ENCODE peak calls at places on chromosomes 7 and 10, in ten cellular contexts. One of them, this sample, is unnamed.

GRCh38 chr7:37052673-37053072 is 328.4 kb upstream of the AOAH start:
- DNase-seq in T-helper 1 cell: no peak
- DNase-seq in hepatocyte: peak; percentile 74
- DNase-seq in IMR-90: peak; percentile 36
- DNase-seq in NCI-H1105 treated with DMSO at 0.1 percent for 48 hours: no peak
- DNase-seq in ELR: peak; percentile 34
- DNase-seq in vagina: no peak
- DNase-seq in activated T-helper 1 cell treated with Interleukin-2 at 50 U/mL for 16 hours: no peak
- DNase-seq in ascending aorta: no peak
- DNase-seq in head of caudate nucleus: no peak
- DNase-seq in this sample: no peak

GRCh38 chr10:18246967-18247366 is 106.7 kb downstream of the CACNB2 start:
- DNase-seq in T-helper 1 cell: no peak
- DNase-seq in hepatocyte: no peak
- DNase-seq in IMR-90: no peak
- DNase-seq in NCI-H1105 treated with DMSO at 0.1 percent for 48 hours: no peak
- DNase-seq in ELR: no peak
- DNase-seq in vagina: peak; percentile 56
- DNase-seq in activated T-helper 1 cell treated with Interleukin-2 at 50 U/mL for 16 hours: no peak
- DNase-seq in ascending aorta: no peak
- DNase-seq in head of caudate nucleus: no peak
- DNase-seq in this sample: no peak

GRCh38 chr7:2633538-2634264 is 1.9 kb downstream of the TTYH3 start:
- DNase-seq in T-helper 1 cell: no peak
- DNase-seq in hepatocyte: peak; percentile 85
- DNase-seq in IMR-90: peak; percentile 89
- DNase-seq in NCI-H1105 treated with DMSO at 0.1 percent for 48 hours: no peak
- DNase-seq in ELR: peak; percentile 94
- DNase-seq in vagina: no peak
- DNase-seq in activated T-helper 1 cell treated with Interleukin-2 at 50 U/mL for 16 hours: no peak
- DNase-seq in ascending aorta: no peak
- DNase-seq in head of caudate nucleus: peak; percentile 64
- DNase-seq in this sample: no peak

GRCh38 chr7:74657692-74658170 is at the start of gene GTF2I:
- DNase-seq in T-helper 1 cell: peak; percentile 20
- DNase-seq in hepatocyte: no peak
- DNase-seq in IMR-90: no peak
- DNase-seq in NCI-H1105 treated with DMSO at 0.1 percent for 48 hours: no peak
- DNase-seq in ELR: no peak
- DNase-seq in vagina: no peak
- DNase-seq in activated T-helper 1 cell treated with Interleukin-2 at 50 U/mL for 16 hours: no peak
- DNase-seq in ascending aorta: no peak
- DNase-seq in head of caudate nucleus: no peak
- DNase-seq in this sample: no peak

GRCh38 chr7:50538478-50538877 is 26.7 kb downstream of the DDC start:
- DNase-seq in T-helper 1 cell: no peak
- DNase-seq in hepatocyte: peak; percentile 2
- DNase-seq in IMR-90: no peak
- DNase-seq in NCI-H1105 treated with DMSO at 0.1 percent for 48 hours: no peak
- DNase-seq in ELR: no peak
- DNase-seq in vagina: no peak
- DNase-seq in activated T-helper 1 cell treated with Interleukin-2 at 50 U/mL for 16 hours: no peak
- DNase-seq in ascending aorta: no peak
- DNase-seq in head of caudate nucleus: no peak
- DNase-seq in this sample: no peak

GRCh38 chr7:7119668-7120208 is 62.6 kb upstream of the C1GALT1 start:
- DNase-seq in T-helper 1 cell: no peak
- DNase-seq in hepatocyte: no peak
- DNase-seq in IMR-90: no peak
- DNase-seq in NCI-H1105 treated with DMSO at 0.1 percent for 48 hours: peak; percentile 17
- DNase-seq in ELR: no peak
- DNase-seq in vagina: no peak
- DNase-seq in activated T-helper 1 cell treated with Interleukin-2 at 50 U/mL for 16 hours: no peak
- DNase-seq in ascending aorta: no peak
- DNase-seq in head of caudate nucleus: no peak
- DNase-seq in this sample: no peak

GRCh38 chr7:73918926-73919693 is 58.2 kb downstream of the TMEM270 start:
- DNase-seq in T-helper 1 cell: no peak
- DNase-seq in hepatocyte: no peak
- DNase-seq in IMR-90: no peak
- DNase-seq in NCI-H1105 treated with DMSO at 0.1 percent for 48 hours: no peak
- DNase-seq in ELR: no peak
- DNase-seq in vagina: no peak
- DNase-seq in activated T-helper 1 cell treated with Interleukin-2 at 50 U/mL for 16 hours: no peak
- DNase-seq in ascending aorta: no peak
- DNase-seq in head of caudate nucleus: no peak
- DNase-seq in this sample: no peak

GRCh38 chr10:26448706-26449435 is 10.7 kb downstream of the APBB1IP start:
- DNase-seq in T-helper 1 cell: peak; percentile 46
- DNase-seq in hepatocyte: no peak
- DNase-seq in IMR-90: no peak
- DNase-seq in NCI-H1105 treated with DMSO at 0.1 percent for 48 hours: no peak
- DNase-seq in ELR: no peak
- DNase-seq in vagina: no peak
- DNase-seq in activated T-helper 1 cell treated with Interleukin-2 at 50 U/mL for 16 hours: peak; percentile 55
- DNase-seq in ascending aorta: no peak
- DNase-seq in head of caudate nucleus: no peak
- DNase-seq in this sample: no peak

GRCh38 chr10:132271458-132272011 is 36.2 kb downstream of the STK32C start:
- DNase-seq in T-helper 1 cell: no peak
- DNase-seq in hepatocyte: no peak
- DNase-seq in IMR-90: no peak
- DNase-seq in NCI-H1105 treated with DMSO at 0.1 percent for 48 hours: no peak
- DNase-seq in ELR: no peak
- DNase-seq in vagina: no peak
- DNase-seq in activated T-helper 1 cell treated with Interleukin-2 at 50 U/mL for 16 hours: no peak
- DNase-seq in ascending aorta: no peak
- DNase-seq in head of caudate nucleus: no peak
- DNase-seq in this sample: no peak

GRCh38 chr10:11097686-11098085 is 80.0 kb downstream of the CELF2 start:
- DNase-seq in T-helper 1 cell: no peak
- DNase-seq in hepatocyte: no peak
- DNase-seq in IMR-90: no peak
- DNase-seq in NCI-H1105 treated with DMSO at 0.1 percent for 48 hours: no peak
- DNase-seq in ELR: no peak
- DNase-seq in vagina: no peak
- DNase-seq in activated T-helper 1 cell treated with Interleukin-2 at 50 U/mL for 16 hours: no peak
- DNase-seq in ascending aorta: no peak
- DNase-seq in head of caudate nucleus: no peak
- DNase-seq in this sample: no peak

GRCh38 chr7:103795112-103795511 is 194.3 kb downstream of the RELN start:
- DNase-seq in T-helper 1 cell: no peak
- DNase-seq in hepatocyte: no peak
- DNase-seq in IMR-90: peak; percentile 17
- DNase-seq in NCI-H1105 treated with DMSO at 0.1 percent for 48 hours: no peak
- DNase-seq in ELR: peak; percentile 11
- DNase-seq in vagina: no peak
- DNase-seq in activated T-helper 1 cell treated with Interleukin-2 at 50 U/mL for 16 hours: no peak
- DNase-seq in ascending aorta: no peak
- DNase-seq in head of caudate nucleus: no peak
- DNase-seq in this sample: no peak

GRCh38 chr10:124974131-124974530 is 32.2 kb downstream of the ZRANB1 start:
- DNase-seq in T-helper 1 cell: no peak
- DNase-seq in hepatocyte: no peak
- DNase-seq in IMR-90: no peak
- DNase-seq in NCI-H1105 treated with DMSO at 0.1 percent for 48 hours: no peak
- DNase-seq in ELR: no peak
- DNase-seq in vagina: no peak
- DNase-seq in activated T-helper 1 cell treated with Interleukin-2 at 50 U/mL for 16 hours: no peak
- DNase-seq in ascending aorta: no peak
- DNase-seq in head of caudate nucleus: no peak
- DNase-seq in this sample: no peak

GRCh38 chr7:111168182-111168581 is 77.3 kb downstream of the LRRN3 start:
- DNase-seq in T-helper 1 cell: no peak
- DNase-seq in hepatocyte: peak; percentile 36
- DNase-seq in IMR-90: peak; percentile 47
- DNase-seq in NCI-H1105 treated with DMSO at 0.1 percent for 48 hours: peak; percentile 91
- DNase-seq in ELR: no peak
- DNase-seq in vagina: no peak
- DNase-seq in activated T-helper 1 cell treated with Interleukin-2 at 50 U/mL for 16 hours: no peak
- DNase-seq in ascending aorta: no peak
- DNase-seq in head of caudate nucleus: no peak
- DNase-seq in this sample: no peak

GRCh38 chr10:95249467-95249866 is 41.3 kb downstream of the PDLIM1 start:
- DNase-seq in T-helper 1 cell: no peak
- DNase-seq in hepatocyte: no peak
- DNase-seq in IMR-90: no peak
- DNase-seq in NCI-H1105 treated with DMSO at 0.1 percent for 48 hours: no peak
- DNase-seq in ELR: no peak
- DNase-seq in vagina: no peak
- DNase-seq in activated T-helper 1 cell treated with Interleukin-2 at 50 U/mL for 16 hours: no peak
- DNase-seq in ascending aorta: no peak
- DNase-seq in head of caudate nucleus: no peak
- DNase-seq in this sample: no peak

GRCh38 chr10:44020322-44021111 is 364.4 kb downstream of the CXCL12 start:
- DNase-seq in T-helper 1 cell: no peak
- DNase-seq in hepatocyte: no peak
- DNase-seq in IMR-90: no peak
- DNase-seq in NCI-H1105 treated with DMSO at 0.1 percent for 48 hours: no peak
- DNase-seq in ELR: no peak
- DNase-seq in vagina: no peak
- DNase-seq in activated T-helper 1 cell treated with Interleukin-2 at 50 U/mL for 16 hours: no peak
- DNase-seq in ascending aorta: no peak
- DNase-seq in head of caudate nucleus: no peak
- DNase-seq in this sample: no peak

GRCh38 chr7:73358590-73359275 is 30.8 kb downstream of the FKBP6 start:
- DNase-seq in T-helper 1 cell: no peak
- DNase-seq in hepatocyte: no peak
- DNase-seq in IMR-90: no peak
- DNase-seq in NCI-H1105 treated with DMSO at 0.1 percent for 48 hours: no peak
- DNase-seq in ELR: no peak
- DNase-seq in vagina: no peak
- DNase-seq in activated T-helper 1 cell treated with Interleukin-2 at 50 U/mL for 16 hours: no peak
- DNase-seq in ascending aorta: no peak
- DNase-seq in head of caudate nucleus: no peak
- DNase-seq in this sample: no peak

This sample was measured in kidney epithelial cell.